ENCODE peak calls at places on chromosome 10, in nine cellular contexts. D is activated CD4-positive, alpha-beta T cell treated with anti-CD3 and anti-CD28 coated beads, Interleukin-2, amount 10 ng/mL, durations not matched to agents 24 days and 14 days; M is stomach; P is lung; T is small intestine; L is fibroblast of gingiva; Z is ovary; I is HepG2; H is smooth muscle cell of the brain vasculature. C is an unnamed sample.

GRCh38 chr10:124091646-124092269 is 1.6 kb downstream of the CHST15 start:
- DNase-seq in D (no peak), M (no peak), P (peak; percentile 34), T (no peak), L (peak; percentile 35), Z (peak; percentile 61), I (no peak), H (no peak), C (no peak)

GRCh38 chr10:59098811-59099452 is 77.5 kb upstream of the PHYHIPL start:
- DNase-seq in D (no peak), M (no peak), P (no peak), T (no peak), L (peak; percentile 66), Z (no peak), I (no peak), H (no peak), C (no peak)

GRCh38 chr10:2477154-2477553 is 590.2 kb upstream of the PFKP start:
- DNase-seq in D (no peak), M (no peak), P (no peak), T (no peak), L (no peak), Z (no peak), I (no peak), H (no peak), C (no peak)

GRCh38 chr10:23408330-23408976 is 30.4 kb upstream of the OTUD1 start:
- DNase-seq in D (no peak), M (no peak), P (no peak), T (no peak), L (no peak), Z (no peak), I (no peak), H (no peak), C (no peak)

GRCh38 chr10:103814104-103814503 is 41.3 kb downstream of the SH3PXD2A start:
- DNase-seq in D (no peak), M (no peak), P (no peak), T (peak; percentile 64), L (no peak), Z (no peak), I (no peak), H (no peak), C (no peak)

GRCh38 chr10:94641480-94641879 is 42.0 kb upstream of the CYP2C18 start:
- DNase-seq in D (no peak), M (no peak), P (no peak), T (no peak), L (no peak), Z (no peak), I (no peak), H (no peak), C (no peak)

GRCh38 chr10:106278385-106278784 is 886.1 kb downstream of the SORCS1 start:
- DNase-seq in D (no peak), M (no peak), P (no peak), T (no peak), L (no peak), Z (no peak), I (no peak), H (no peak), C (no peak)

GRCh38 chr10:22958338-22958737 is 30.5 kb downstream of the ARMC3 start:
- DNase-seq in D (no peak), M (no peak), P (no peak), T (peak; percentile 41), L (no peak), Z (no peak), I (no peak), H (no peak), C (no peak)

GRCh38 chr10:132476146-132477065 is 61.2 kb upstream of the INPP5A start:
- DNase-seq in D (no peak), M (no peak), P (no peak), T (peak; percentile 67), L (no peak), Z (no peak), I (no peak), H (no peak), C (no peak)

GRCh38 chr10:128843972-128844371 is 623.1 kb upstream of the MGMT start:
- DNase-seq in D (no peak), M (no peak), P (no peak), T (no peak), L (no peak), Z (no peak), I (no peak), H (no peak), C (no peak)

GRCh38 chr10:60390224-60390626 is 550 bp upstream of the ANK3 start:
- DNase-seq in D (no peak), M (no peak), P (no peak), T (no peak), L (no peak), Z (no peak), I (no peak), H (no peak), C (no peak)

GRCh38 chr10:70363292-70363691 is 19.1 kb downstream of the LRRC20 start:
- DNase-seq in D (no peak), M (no peak), P (no peak), T (no peak), L (no peak), Z (no peak), I (no peak), H (no peak), C (no peak)

GRCh38 chr10:124522131-124522902 is 60.7 kb downstream of the LHPP start:
- DNase-seq in D (no peak), M (no peak), P (no peak), T (no peak), L (no peak), Z (no peak), I (no peak), H (no peak), C (no peak)

GRCh38 chr10:99344715-99345114 is 15.6 kb downstream of the CNNM1 start:
- DNase-seq in D (no peak), M (no peak), P (no peak), T (no peak), L (no peak), Z (no peak), I (no peak), H (no peak), C (no peak)